ENCODE peak calls at places on chromosomes 5 and 9, in five cellular contexts. I, Y, K, M and L are unnamed samples.

GRCh38 chr9:94250456-94250855 is 8.6 kb upstream of the ZNF169 start:
- DNase-seq in M (no peak), K (no peak), I (no peak), Y (no peak), L (no peak)

GRCh38 chr9:137136926-137137607 is 1.9 kb upstream of the GRIN1 start:
- DNase-seq in Y (no peak), I (no peak), M (no peak), K (no peak), L (no peak)

GRCh38 chr5:153896701-153897100 is 142.0 kb downstream of the FAM114A2 start:
- DNase-seq in M (no peak), K (peak; percentile 11), Y (peak; percentile 32), I (no peak), L (peak; percentile 56)

GRCh38 chr9:22047596-22047995 is 38.5 kb upstream of the CDKN2B start:
- DNase-seq in K (no peak), M (no peak), Y (no peak), I (no peak), L (no peak)

GRCh38 chr5:98510111-98510510 is 263.4 kb upstream of the RGMB start:
- DNase-seq in K (no peak), I (peak; percentile 0), Y (no peak), M (no peak), L (no peak)

GRCh38 chr9:592733-593132 is 248.8 kb upstream of the DMRT1 start:
- DNase-seq in Y (no peak), I (no peak), K (no peak), M (no peak), L (no peak)

GRCh38 chr5:65811895-65812294 is 89.9 kb downstream of the NLN start:
- DNase-seq in I (no peak), K (no peak), Y (no peak), M (no peak), L (no peak)

GRCh38 chr5:134240421-134240962 is 14.6 kb upstream of the PPP2CA start:
- DNase-seq in M (peak; percentile 40), K (peak; percentile 35), Y (no peak), I (peak; percentile 44), L (no peak)

GRCh38 chr9:108272350-108272899 is 583.4 kb downstream of the ACTL7B start:
- DNase-seq in I (peak; percentile 16), Y (no peak), K (peak; percentile 41), M (peak; percentile 49), L (peak; percentile 53)

GRCh38 chr9:131594906-131595675 is 49.8 kb downstream of the PRRT1B start:
- DNase-seq in M (no peak), Y (no peak), I (peak; percentile 23), K (no peak), L (no peak)

GRCh38 chr5:81768960-81769452 is 18.1 kb upstream of the SSBP2 start:
- DNase-seq in Y (no peak), K (no peak), I (peak; percentile 3), M (no peak), L (no peak)

GRCh38 chr5:11322133-11322532 is 561.1 kb upstream of the DAP start:
- DNase-seq in K (peak; percentile 13), M (no peak), I (no peak), Y (no peak), L (peak; percentile 56)

GRCh38 chr5:610744-611730 is 1.1 kb upstream of the CEP72 start:
- DNase-seq in K (no peak), Y (no peak), M (no peak), I (no peak), L (no peak)

GRCh38 chr5:27830551-27830950 is 792.2 kb upstream of the CDH9 start:
- DNase-seq in K (no peak), I (no peak), M (no peak), Y (no peak), L (no peak)

GRCh38 chr9:121383715-121384114 is 13.7 kb upstream of the STOM start:
- DNase-seq in I (no peak), Y (no peak), M (no peak), K (no peak), L (peak; percentile 62)

GRCh38 chr5:50958852-50959457 is 292.5 kb downstream of the PARP8 start:
- DNase-seq in K (peak; percentile 21), Y (no peak), M (no peak), I (peak; percentile 53), L (peak; percentile 40)

GRCh38 chr5:72328172-72328571 is 8.0 kb downstream of the PTCD2 start:
- DNase-seq in K (peak; percentile 58), M (peak; percentile 77), Y (no peak), I (no peak), L (no peak)

GRCh38 chr9:36118706-36119105 is 17.8 kb upstream of the GLIPR2 start:
- DNase-seq in I (no peak), Y (no peak), M (no peak), K (no peak), L (no peak)

DNA sequence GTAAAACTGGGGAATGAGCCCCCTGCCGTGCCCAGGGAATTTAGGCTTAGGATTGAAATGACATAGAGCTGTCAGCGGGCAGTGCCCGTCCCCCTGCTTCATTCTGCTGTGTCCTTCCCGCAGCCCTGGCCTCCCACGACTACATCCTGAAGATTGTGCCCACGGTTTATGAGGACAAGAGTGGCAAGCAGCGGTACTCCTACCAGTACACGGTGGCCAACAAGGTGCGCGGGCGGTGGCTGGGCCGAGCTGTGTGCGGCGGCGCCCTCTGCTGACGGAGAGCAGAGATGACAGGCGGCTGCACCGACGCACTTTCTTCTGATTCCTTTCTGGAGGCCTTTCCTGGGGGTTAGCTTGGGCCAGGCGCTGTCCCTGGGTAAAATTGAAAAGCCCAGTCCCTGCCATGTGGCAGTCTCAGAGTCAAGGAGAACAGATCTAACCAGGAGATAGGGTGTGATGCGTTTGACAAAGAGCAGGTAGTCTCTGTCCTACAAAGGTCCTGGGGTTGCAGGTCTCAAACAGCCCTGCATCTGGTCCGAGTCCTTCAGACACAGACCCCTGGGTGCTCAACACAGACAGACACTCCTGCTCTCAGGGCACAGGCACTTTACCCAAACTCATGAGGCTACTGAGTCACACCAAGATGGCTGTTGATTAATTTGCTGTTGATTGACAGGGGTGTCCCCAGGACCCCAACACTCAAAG is 26.8 kb upstream of the RPL26L1 start:
- DNase-seq in M (peak; percentile 76), Y (peak; percentile 72), K (peak; percentile 77), I (peak; percentile 23), L (peak; percentile 67)
- TF ChIP-seq POLR2A in M (no peak), Y (no peak), K (no peak), I (no peak), L (no peak)

GRCh38 chr5:150129813-150130492 is 25.7 kb downstream of the PDGFRB start:
- DNase-seq in M (peak; percentile 73), Y (peak; percentile 78), I (peak; percentile 67), K (peak; percentile 76), L (peak; percentile 82)
- TF ChIP-seq POLR2A in M (no peak), Y (no peak), I (no peak), K (no peak), L (no peak)

DNA sequence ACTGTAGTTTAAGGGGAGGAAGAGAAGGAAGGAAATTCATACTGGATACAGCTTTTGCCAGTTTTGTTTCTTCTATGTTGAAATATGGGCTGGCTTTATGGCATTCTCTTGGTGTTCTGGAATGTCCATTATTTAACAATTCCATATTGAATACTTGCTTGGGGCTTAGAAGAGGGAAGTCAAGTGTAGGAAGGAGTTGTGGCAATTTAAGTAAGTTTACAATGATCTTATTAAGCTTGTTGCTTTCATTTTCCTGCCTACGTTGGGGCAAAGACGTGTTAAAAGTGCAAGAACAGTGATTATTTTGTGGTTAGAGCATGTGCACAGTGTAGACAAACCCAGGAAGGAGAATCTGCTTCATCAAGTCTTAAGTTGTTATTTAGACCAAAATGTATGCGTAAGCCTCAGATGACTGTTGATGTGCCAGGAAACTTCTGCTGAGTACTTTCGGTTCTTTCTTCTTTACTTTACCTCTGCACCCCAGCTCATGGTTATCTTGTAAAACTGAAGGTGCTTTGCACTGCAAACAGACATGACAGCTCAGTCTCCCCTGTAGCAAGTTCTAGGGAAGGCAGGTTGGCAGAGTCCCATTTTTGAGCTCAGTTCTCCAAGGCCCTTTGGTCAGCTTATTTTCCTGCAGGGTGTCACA is 75.8 kb downstream of the F2RL2 start:
- DNase-seq in M (no peak), I (no peak), Y (peak; percentile 24), K (no peak), L (no peak)
- TF ChIP-seq POLR2A in M (no peak), I (no peak), Y (no peak), K (no peak), L (no peak)

GRCh38 chr9:15553528-15553898 is 670 bp downstream of the CCDC171 start:
- DNase-seq in Y (no peak), M (no peak), K (no peak), I (no peak), L (no peak)

DNA sequence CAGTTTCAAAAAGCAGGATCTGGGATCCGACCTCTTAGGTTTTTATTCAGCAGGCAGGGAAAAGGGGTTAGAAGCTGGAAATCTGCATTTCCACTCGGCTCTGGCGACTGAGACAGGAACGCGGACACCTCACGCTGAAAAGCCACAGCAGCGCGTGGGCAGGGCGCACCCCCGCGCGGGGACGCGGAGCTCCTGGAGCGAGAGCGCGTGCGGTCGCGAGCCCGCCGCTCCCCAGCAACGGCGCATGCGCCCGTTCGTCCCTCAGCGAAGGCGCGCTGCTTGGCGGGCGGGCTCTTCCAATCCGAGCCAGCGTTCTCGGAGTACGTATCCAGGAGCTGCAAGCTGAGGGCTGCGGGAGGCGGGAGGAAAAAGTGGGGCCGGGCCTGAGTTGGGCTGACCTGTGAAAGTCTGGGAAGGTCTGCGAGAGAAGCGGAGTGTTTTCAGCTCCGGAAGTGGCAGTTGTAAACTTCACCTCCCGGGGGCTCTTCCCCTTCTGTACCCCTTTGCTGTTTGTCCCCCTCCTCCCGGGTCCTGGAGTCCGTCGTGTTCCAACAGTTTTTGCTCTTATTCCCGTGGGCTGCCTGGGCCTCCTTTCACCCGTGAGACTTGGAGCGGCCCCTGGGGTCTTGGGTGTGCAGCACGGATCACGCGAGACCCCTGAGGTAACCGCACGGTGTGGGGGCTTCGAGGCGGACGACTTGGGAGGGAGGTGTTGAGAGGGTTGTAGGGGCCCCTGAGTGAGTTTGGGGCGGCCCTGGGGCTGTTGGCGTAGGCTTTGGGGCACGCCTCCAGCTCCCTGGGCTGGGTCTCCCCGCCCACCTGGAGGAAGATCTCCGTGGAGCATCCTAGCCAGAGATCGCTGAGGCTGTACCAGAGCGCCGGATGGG is at the start of gene CCDC171:
- DNase-seq in M (peak; percentile 95), Y (peak; percentile 91), I (peak; percentile 90), K (peak; percentile 96), L (peak; percentile 100)
- TF ChIP-seq POLR2A in M (peak; percentile 62), Y (peak; percentile 64), I (peak; percentile 89), K (peak; percentile 79), L (peak; percentile 94)

DNA sequence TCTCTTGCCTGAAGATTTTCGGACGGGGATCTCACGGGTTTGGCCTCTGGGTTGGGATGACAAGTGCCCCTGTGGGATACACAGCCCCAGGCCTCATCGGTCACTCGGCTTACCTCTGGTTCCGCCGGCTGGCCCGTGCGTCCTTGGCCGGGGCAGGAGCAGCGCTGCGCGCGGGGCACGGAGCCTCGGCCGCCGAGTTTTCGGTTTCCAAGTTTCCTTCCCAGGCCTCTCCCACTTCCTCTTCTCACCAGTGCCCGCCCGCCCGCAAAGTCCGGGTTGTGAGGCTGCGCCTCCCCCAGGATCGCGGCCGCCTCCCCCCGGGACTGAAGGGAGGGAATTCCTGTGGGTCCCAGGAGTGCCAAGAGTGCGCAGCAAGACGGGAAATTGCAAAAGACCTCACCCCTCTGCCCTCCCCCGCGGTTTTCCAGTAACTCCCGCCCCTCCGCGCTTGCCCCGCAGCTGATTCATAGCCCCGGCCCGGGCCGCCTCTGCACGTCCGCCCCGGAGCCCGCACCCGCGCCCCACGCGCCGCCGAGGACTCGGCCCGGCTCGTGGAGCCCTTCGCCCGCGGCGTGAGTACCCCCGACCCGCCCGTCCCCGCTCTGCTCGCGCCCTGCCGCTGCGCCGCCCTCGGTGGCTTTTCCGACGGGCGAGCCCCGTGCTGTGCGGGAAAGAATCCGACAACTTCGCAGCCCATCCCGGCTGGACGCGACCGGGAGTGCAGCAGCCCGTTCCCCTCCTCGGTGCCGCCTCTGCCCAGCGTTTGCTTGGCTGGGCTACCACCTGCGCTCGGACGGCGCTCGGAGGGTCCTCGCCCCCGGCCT is at the start of gene OSMR:
- DNase-seq in I (peak; percentile 84), Y (peak; percentile 18), K (peak; percentile 98), M (peak; percentile 95), L (peak; percentile 26)
- TF ChIP-seq POLR2A in I (peak; percentile 50), Y (no peak), K (peak; percentile 93), M (peak; percentile 53), L (no peak)